ENCODE peak calls at places on chromosomes 6 and 20, in ten cellular contexts. Q is stimulated activated CD4-positive, alpha-beta T cell treated with anti-CD3 and anti-CD28 coated beads, Interleukin-4, amount 100 ng/mL, for 48 hours; Y is NCI-H1436; M is activated CD4-positive, alpha-beta T cell treated with anti-CD3 and anti-CD28 coated beads, Interleukin-2, amount 50 U/mL, for 24 hours; V is A549; T is ecto neural progenitor cell; R is GM04504; Z is NCI-H345; N is midbrain; L is fibroblast of lung. I is an unnamed sample.

GRCh38 chr6:149128489-149129145 is 188.9 kb upstream of the TAB2 start:
- DNase-seq in T (no peak), N (no peak), Q (no peak), L (no peak), M (no peak), V (no peak), R (no peak), Y (no peak), Z (no peak), I (peak; percentile 74)

GRCh38 chr6:33613794-33614166 is 7.3 kb upstream of the ITPR3 start:
- DNase-seq in R (no peak), Q (no peak), V (no peak), Y (no peak), N (no peak), Z (no peak), M (no peak), L (peak; percentile 88), T (no peak), I (no peak)

GRCh38 chr6:141307309-141307998 is 825.3 kb upstream of the GJE1 start:
- DNase-seq in Y (no peak), T (no peak), V (no peak), R (no peak), M (peak; percentile 23), Z (no peak), L (no peak), N (no peak), Q (no peak), I (no peak)

GRCh38 chr6:108609276-108609769 is 48.6 kb downstream of the FOXO3 start:
- DNase-seq in R (peak; percentile 40), V (no peak), T (no peak), N (no peak), M (no peak), Z (no peak), L (peak; percentile 94), Y (no peak), Q (no peak), I (no peak)

GRCh38 chr6:15870354-15871043 is 207.7 kb upstream of the DTNBP1 start:
- DNase-seq in M (no peak), T (no peak), Q (no peak), Z (no peak), R (no peak), Y (no peak), L (no peak), N (no peak), V (no peak), I (no peak)

GRCh38 chr6:35385457-35386202 is 43.3 kb downstream of the PPARD start:
- DNase-seq in L (peak; percentile 57), Z (no peak), N (no peak), Q (no peak), R (no peak), M (no peak), T (no peak), Y (no peak), V (no peak), I (no peak)

GRCh38 chr6:89675949-89676753 is 37.6 kb upstream of the LYRM2 start:
- DNase-seq in Z (no peak), N (no peak), Y (no peak), V (no peak), T (no peak), M (no peak), R (peak; percentile 15), L (peak; percentile 40), Q (no peak), I (no peak)

GRCh38 chr6:5764401-5764955 is 242.2 kb downstream of the NRN1 start:
- DNase-seq in N (peak; percentile 56), M (no peak), Q (no peak), V (no peak), Z (no peak), L (peak; percentile 63), Y (no peak), T (no peak), R (no peak), I (no peak)

GRCh38 chr6:117880824-117881223 is 26.2 kb upstream of the SLC35F1 start:
- DNase-seq in R (no peak), N (no peak), L (no peak), T (no peak), Z (no peak), Q (no peak), M (no peak), V (no peak), Y (no peak), I (no peak)

GRCh38 chr20:62367483-62368302 is 581 bp upstream of the LAMA5 start:
- DNase-seq in Y (peak; percentile 15), Q (no peak), M (no peak), L (no peak), V (peak; percentile 71), Z (peak; percentile 67), R (no peak), N (no peak), T (peak; percentile 79), I (no peak)

GRCh38 chr6:44180406-44180805 is 21.8 kb downstream of the CAPN11 start:
- DNase-seq in R (no peak), Y (no peak), V (no peak), L (no peak), Q (no peak), M (no peak), T (no peak), N (no peak), Z (no peak), I (no peak)

GRCh38 chr20:50577175-50578018 is 67.2 kb downstream of the PTPN1 start:
- DNase-seq in R (no peak), T (no peak), L (no peak), Y (no peak), V (no peak), Z (peak; percentile 87), N (no peak), Q (no peak), M (no peak), I (no peak)

GRCh38 chr20:11895832-11896484 is 21.7 kb upstream of the BTBD3 start:
- DNase-seq in V (no peak), M (no peak), Q (no peak), Z (no peak), T (no peak), R (no peak), N (no peak), L (peak; percentile 23), Y (no peak), I (no peak)

GRCh38 chr6:131937703-131938631 is 13.2 kb downstream of the CCN2 start:
- DNase-seq in T (no peak), V (peak; percentile 86), R (no peak), M (no peak), Z (no peak), Q (no peak), N (no peak), L (peak; percentile 63), Y (no peak), I (no peak)

GRCh38 chr6:12064125-12064524 is 52.0 kb downstream of the HIVEP1 start:
- DNase-seq in L (peak; percentile 23), Q (no peak), T (no peak), Z (no peak), Y (no peak), V (no peak), N (no peak), M (no peak), R (peak; percentile 80), I (no peak)

GRCh38 chr20:58072695-58073671 is 155.5 kb downstream of the ANKRD60 start:
- DNase-seq in Q (no peak), M (no peak), T (peak; percentile 41), N (no peak), Y (no peak), L (no peak), Z (no peak), R (no peak), V (no peak), I (no peak)

GRCh38 chr6:139316622-139317317 is 25.0 kb upstream of the TXLNB start:
- DNase-seq in T (no peak), R (no peak), Z (no peak), Q (no peak), Y (no peak), L (peak; percentile 23), V (no peak), N (no peak), M (no peak), I (no peak)

GRCh38 chr20:47493175-47493953 is 8.3 kb upstream of the NCOA3 start:
- DNase-seq in Z (peak; percentile 78), R (peak; percentile 47), M (peak; percentile 57), Y (peak; percentile 31), N (peak; percentile 10), L (peak; percentile 70), T (no peak), Q (peak; percentile 61), V (peak; percentile 64), I (no peak)

GRCh38 chr6:161140554-161140875 is 133.3 kb downstream of the AGPAT4 start:
- DNase-seq in L (no peak), R (no peak), N (no peak), T (no peak), V (no peak), Z (no peak), M (no peak), Q (no peak), Y (no peak), I (no peak)

GRCh38 chr20:1326031-1326930 is 2.7 kb downstream of the SDCBP2 start:
- DNase-seq in R (no peak), N (no peak), Z (no peak), V (no peak), T (peak; percentile 21), Q (no peak), M (no peak), L (peak; percentile 26), Y (no peak), I (peak; percentile 47)

GRCh38 chr6:14596410-14596809 is 478.8 kb downstream of the CD83 start:
- DNase-seq in R (no peak), N (no peak), M (no peak), L (peak; percentile 89), T (peak; percentile 39), Y (no peak), Q (no peak), Z (no peak), V (peak; percentile 36), I (no peak)

GRCh38 chr6:157483770-157484169 is 102.8 kb downstream of the ZDHHC14 start:
- DNase-seq in Y (no peak), T (no peak), R (no peak), Z (no peak), Q (no peak), L (no peak), N (no peak), M (no peak), V (no peak), I (no peak)

GRCh38 chr20:50163570-50164317 is 10.2 kb upstream of the PEDS1 start:
- DNase-seq in Y (no peak), Z (no peak), L (peak; percentile 54), R (peak; percentile 79), T (no peak), M (no peak), V (no peak), Q (no peak), N (no peak), I (no peak)

GRCh38 chr6:152572395-152573061 is 64.6 kb downstream of the SYNE1 start:
- DNase-seq in V (no peak), Z (no peak), L (peak; percentile 38), R (peak; percentile 11), M (no peak), N (no peak), Q (no peak), Y (no peak), T (no peak), I (no peak)